ENCODE peak calls at places on chromosomes 5 and 9, in four cellular contexts. S is H1, B is H9, O is trophoblast cell. F is an unnamed sample. For H3K79me2, the result is how much of the 10 kb centered on the place peaks cover.

GRCh38 chr5:57595530-57596098 is 113.0 kb upstream of the ACTBL2 start:
- DNase-seq in O (no peak), B (no peak), S (no peak), F (no peak)

GRCh38 chr5:150085950-150086715 is at the start of gene CSF1R:
- DNase-seq in O (no peak), B (no peak), S (no peak), F (no peak)

GRCh38 chr5:53249529-53249928 is 140.0 kb upstream of the MOCS2 start:
- DNase-seq in B (no peak), S (no peak), O (peak), F (no peak)

GRCh38 chr9:119224431-119224830 is 144.8 kb downstream of the BRINP1 start:
- DNase-seq in O (no peak), B (no peak), S (no peak), F (no peak)

GRCh38 chr9:130157079-130157478 is 15.1 kb upstream of the NCS1 start:
- DNase-seq in B (no peak), S (no peak), O (no peak), F (no peak)

GRCh38 chr5:44747396-44747795 is 61.4 kb upstream of the MRPS30 start:
- DNase-seq in S (no peak), B (no peak), O (no peak), F (no peak)

GRCh38 chr5:44440186-44440585 is 51.0 kb upstream of the FGF10 start:
- DNase-seq in S (no peak), B (no peak), O (no peak), F (no peak)

GRCh38 chr5:67679184-67679855 is 482.7 kb upstream of the CD180 start:
- DNase-seq in O (no peak), S (no peak), B (no peak), F (no peak)

GRCh38 chr9:80892703-80893102 is 796.6 kb downstream of the TLE1 start:
- DNase-seq in S (no peak), O (no peak), B (no peak), F (no peak)

GRCh38 chr5:178186417-178186816 is 754 bp downstream of the GMCL2 start:
- DNase-seq in O (peak), B (no peak), S (no peak), F (no peak)

GRCh38 chr5:82165740-82166530 is 112.2 kb downstream of the RPS23 start:
- DNase-seq in S (peak), O (peak), B (peak), F (peak)

GRCh38 chr9:129322022-129322621 is 144.1 kb upstream of the IER5L start:
- DNase-seq in S (no peak), O (no peak), B (peak), F (no peak)

GRCh38 chr9:98875536-98875935 is 68.1 kb downstream of the GALNT12 start:
- DNase-seq in O (no peak), S (no peak), B (no peak), F (no peak)

GRCh38 chr5:33321026-33321425 is 119.7 kb upstream of the TARS1 start:
- DNase-seq in O (peak), B (no peak), S (no peak), F (no peak)

GRCh38 chr9:132141364-132141947 is 20.4 kb upstream of the NTNG2 start:
- DNase-seq in B (no peak), S (no peak), O (no peak), F (peak)

GRCh38 chr9:131799177-131799823 is 59.4 kb upstream of the RAPGEF1 start:
- DNase-seq in B (peak), S (no peak), O (peak), F (peak)

GRCh38 chr5:72154076-72154756 is 46.9 kb downstream of the MAP1B start:
- DNase-seq in O (no peak), S (no peak), B (no peak), F (no peak)
- H3K79me2 ChIP-seq in O (under half), S (under half), B (under half), F (under half)

GRCh38 chr5:119274024-119274766 is 81.6 kb upstream of the TNFAIP8 start:
- DNase-seq in O (peak), B (peak), S (no peak), F (peak)
- H2BK5ac ChIP-seq in O (peak), B (no peak), S (no peak), F (no peak)

GRCh38 chr9:86682240-86682639 is 265.1 kb downstream of the GAS1 start:
- DNase-seq in B (no peak), O (no peak), S (no peak), F (no peak)

GRCh38 chr9:86675805-86676204 is 271.5 kb downstream of the GAS1 start:
- DNase-seq in O (no peak), S (no peak), B (no peak), F (no peak)

GRCh38 chr9:86676426-86676825 is 270.9 kb downstream of the GAS1 start:
- DNase-seq in O (no peak), B (no peak), S (no peak), F (peak)

GRCh38 chr9:86684148-86684547 is 263.2 kb downstream of the GAS1 start:
- DNase-seq in B (no peak), O (no peak), S (no peak), F (no peak)

GRCh38 chr9:86679979-86680378 is 267.3 kb downstream of the GAS1 start:
- DNase-seq in S (no peak), O (no peak), B (no peak), F (no peak)
- H3K79me2 ChIP-seq in S (under half), O (under half), B (under half), F (under half)

GRCh38 chr5:168300377-168301182 is 9.1 kb downstream of the WWC1 start:
- DNase-seq in S (no peak), B (no peak), O (peak), F (peak)
- H2BK5ac ChIP-seq in S (no peak), B (no peak), O (no peak), F (no peak)

DNA sequence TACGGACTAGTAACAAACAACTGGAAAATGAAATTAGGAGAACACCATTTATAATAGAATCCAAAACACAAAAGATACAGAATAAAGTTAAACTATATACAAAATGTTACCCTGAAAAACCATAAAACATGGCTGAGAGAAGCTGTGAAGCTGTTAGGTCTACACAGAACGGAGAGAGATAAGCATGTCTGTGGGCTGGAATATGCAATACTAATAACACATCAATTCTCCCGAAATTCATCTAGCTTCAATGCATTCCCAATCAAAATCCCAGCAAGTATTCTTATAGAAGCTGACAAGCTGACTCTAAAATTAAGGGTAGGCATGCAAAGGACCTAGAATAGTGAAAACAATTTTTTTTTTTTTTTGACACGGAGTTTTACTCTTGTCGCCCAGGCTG is 32.5 kb downstream of the CAMSAP1 start:
- DNase-seq in B (no peak), S (no peak), O (no peak), F (no peak)
- H3K79me2 ChIP-seq in B (under half), S (under half), O (under half), F (half or more)

GRCh38 chr5:151740336-151740942 is 18.0 kb downstream of the ATOX1 start:
- DNase-seq in S (no peak), B (peak), O (peak), F (peak)

GRCh38 chr5:151739939-151740335 is 18.5 kb downstream of the ATOX1 start:
- DNase-seq in O (peak), S (no peak), B (no peak), F (peak)

GRCh38 chr5:151741678-151742423 is 16.6 kb downstream of the ATOX1 start:
- DNase-seq in S (no peak), B (no peak), O (peak), F (peak)

GRCh38 chr5:151739395-151739794 is 19.0 kb downstream of the ATOX1 start:
- DNase-seq in S (no peak), O (no peak), B (no peak), F (peak)

GRCh38 chr5:151740958-151741373 is 17.5 kb downstream of the ATOX1 start:
- DNase-seq in S (no peak), B (no peak), O (peak), F (no peak)
- H2BK5ac ChIP-seq in S (no peak), B (no peak), O (peak), F (no peak)

DNA sequence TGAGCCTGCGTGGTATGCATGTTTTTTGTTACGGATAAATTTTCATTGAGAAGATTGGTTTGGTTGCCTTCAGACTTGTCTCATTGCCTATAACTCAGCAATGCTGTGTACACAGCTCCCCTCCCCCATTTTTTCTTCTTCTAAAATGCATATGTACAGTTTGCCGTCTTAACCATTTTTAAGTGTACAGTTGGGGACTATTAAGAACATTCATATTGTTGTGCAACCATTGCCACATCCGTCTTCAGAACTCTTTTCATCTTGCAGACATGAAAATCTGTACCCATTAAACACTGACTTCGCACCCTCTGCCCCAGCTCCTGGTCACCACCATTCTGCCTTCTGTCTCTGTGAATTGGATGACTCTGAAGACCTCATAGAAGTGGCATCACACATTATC is 6.2 kb downstream of the EXOC3 start:
- DNase-seq in B (no peak), O (no peak), S (no peak), F (no peak)
- H3K79me2 ChIP-seq in B (under half), O (under half), S (under half), F (under half)

DNA sequence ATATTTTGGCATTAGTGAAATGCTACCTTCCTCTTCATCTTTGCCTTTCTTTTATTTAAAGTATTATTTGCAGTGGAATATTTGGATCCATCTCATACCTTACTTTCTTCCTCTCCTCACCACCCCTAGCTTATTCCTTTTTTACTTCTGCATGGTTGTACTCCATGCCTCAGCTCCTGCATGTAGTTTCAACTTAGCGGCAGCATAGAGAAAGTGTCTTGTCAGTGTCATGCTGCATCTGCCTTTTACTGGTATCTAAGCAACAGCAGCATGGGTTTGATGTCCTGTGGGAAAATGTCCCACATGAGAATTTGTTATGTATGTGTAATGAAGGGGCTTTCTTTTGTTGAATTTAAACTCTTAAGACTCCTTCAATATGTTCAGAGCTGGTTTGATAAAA is 20.6 kb downstream of the TCERG1 start:
- DNase-seq in O (no peak), S (no peak), B (no peak), F (no peak)
- H2BK5ac ChIP-seq in O (no peak), S (no peak), B (no peak), F (no peak)

DNA sequence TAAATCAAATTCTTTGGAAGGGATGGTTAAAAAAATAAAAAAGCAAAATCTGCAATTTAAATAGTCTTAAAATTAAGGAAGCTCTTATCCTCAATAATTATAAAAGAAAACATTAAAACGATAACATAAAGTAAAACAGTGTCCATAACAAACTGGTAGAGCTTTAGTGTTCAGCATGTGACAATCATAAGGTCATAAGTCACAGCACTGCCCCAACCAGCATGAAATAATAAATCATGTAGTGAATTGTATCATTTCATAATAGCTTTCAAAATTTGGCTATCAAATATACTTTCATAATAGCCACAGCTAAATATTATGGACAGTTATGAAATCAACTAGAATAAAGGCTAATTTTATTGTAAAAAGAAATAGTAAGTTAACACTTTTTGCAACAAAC is 10.0 kb downstream of the NR3C1 start:
- DNase-seq in S (no peak), O (no peak), B (no peak), F (no peak)
- H3K79me2 ChIP-seq in S (under half), O (under half), B (under half), F (under half)

GRCh38 chr5:169650701-169651331 is 13.7 kb downstream of the DOCK2 start:
- DNase-seq in B (no peak), O (peak), S (no peak), F (no peak)
- H2BK5ac ChIP-seq in B (no peak), O (no peak), S (no peak), F (no peak)

F was measured in mesendoderm.